ENCODE peak calls at places on chromosomes 6 and 20, in eight cellular contexts. L, T, U, P, W, O, Q and D are unnamed samples.

GRCh38 chr6:31780507-31781243 is 3.5 kb upstream of the VWA7 start:
- DNase-seq in L (no peak), T (no peak), U (no peak), P (no peak), W (no peak), O (no peak), Q (no peak), D (no peak)

GRCh38 chr20:55375920-55376319 is 629.4 kb downstream of the CBLN4 start:
- DNase-seq in L (no peak), T (no peak), U (no peak), P (peak; percentile 23), W (no peak), O (no peak), Q (no peak), D (no peak)

GRCh38 chr6:162825597-162825996 is 97.8 kb downstream of the PACRG start:
- DNase-seq in L (no peak), T (no peak), U (no peak), P (peak; percentile 31), W (no peak), O (no peak), Q (no peak), D (no peak)

GRCh38 chr6:41027799-41028617 is 11.0 kb downstream of the UNC5CL start:
- DNase-seq in L (peak; percentile 86), T (peak; percentile 82), U (peak; percentile 90), P (peak; percentile 94), W (peak; percentile 67), O (peak; percentile 44), Q (peak; percentile 76), D (peak; percentile 90)

GRCh38 chr20:1391640-1392442 is 1.0 kb downstream of the FKBP1A start:
- DNase-seq in L (no peak), T (peak; percentile 69), U (no peak), P (peak; percentile 84), W (no peak), O (peak; percentile 43), Q (no peak), D (no peak)

GRCh38 chr6:18693923-18694322 is 306.8 kb downstream of the RNF144B start:
- DNase-seq in L (no peak), T (no peak), U (no peak), P (no peak), W (no peak), O (no peak), Q (no peak), D (no peak)

GRCh38 chr6:131924881-131925474 is 26.2 kb downstream of the CCN2 start:
- DNase-seq in L (no peak), T (peak; percentile 69), U (no peak), P (peak; percentile 49), W (no peak), O (peak; percentile 66), Q (no peak), D (no peak)

GRCh38 chr6:45605971-45606370 is 228.2 kb upstream of the SUPT3H start:
- DNase-seq in L (no peak), T (peak; percentile 17), U (no peak), P (no peak), W (no peak), O (no peak), Q (no peak), D (no peak)

GRCh38 chr6:51283723-51284122 is 465.1 kb downstream of the TFAP2B start:
- DNase-seq in L (no peak), T (no peak), U (no peak), P (no peak), W (no peak), O (no peak), Q (no peak), D (no peak)

GRCh38 chr6:132058975-132059374 is 107.8 kb upstream of the CCN2 start:
- DNase-seq in L (peak; percentile 15), T (peak; percentile 32), U (no peak), P (no peak), W (no peak), O (peak; percentile 42), Q (no peak), D (no peak)

GRCh38 chr20:57416296-57417022 is 25.3 kb downstream of the RBM38 start:
- DNase-seq in L (no peak), T (no peak), U (no peak), P (no peak), W (no peak), O (no peak), Q (no peak), D (no peak)

GRCh38 chr6:150575840-150576239 is 23.8 kb upstream of the PLEKHG1 start:
- DNase-seq in L (no peak), T (no peak), U (no peak), P (no peak), W (no peak), O (no peak), Q (no peak), D (no peak)

GRCh38 chr6:145815351-145815772 is 767 bp upstream of the FBXO30 start:
- DNase-seq in L (no peak), T (peak; percentile 42), U (no peak), P (peak; percentile 73), W (no peak), O (peak; percentile 8), Q (no peak), D (no peak)

GRCh38 chr20:50577175-50578018 is 67.2 kb downstream of the PTPN1 start:
- DNase-seq in L (no peak), T (no peak), U (peak; percentile 76), P (no peak), W (no peak), O (no peak), Q (peak; percentile 88), D (peak; percentile 72)

GRCh38 chr6:134453792-134454510 is 136.0 kb upstream of the SGK1 start:
- DNase-seq in L (no peak), T (no peak), U (no peak), P (peak; percentile 70), W (no peak), O (no peak), Q (no peak), D (peak; percentile 70)

GRCh38 chr6:81969814-81970213 is 217.3 kb upstream of the TENT5A start:
- DNase-seq in L (no peak), T (no peak), U (no peak), P (peak; percentile 49), W (no peak), O (no peak), Q (no peak), D (no peak)

GRCh38 chr6:89581669-89582068 is 56.9 kb downstream of the LYRM2 start:
- DNase-seq in L (no peak), T (no peak), U (no peak), P (no peak), W (no peak), O (no peak), Q (no peak), D (no peak)

GRCh38 chr6:108526739-108527174 is 34.0 kb upstream of the FOXO3 start:
- DNase-seq in L (no peak), T (peak; percentile 69), U (no peak), P (peak; percentile 59), W (no peak), O (peak; percentile 62), Q (no peak), D (no peak)

GRCh38 chr6:105468850-105469249 is 66.0 kb upstream of the PREP start:
- DNase-seq in L (no peak), T (no peak), U (no peak), P (no peak), W (no peak), O (no peak), Q (no peak), D (no peak)
- H3K36me3 ChIP-seq in L (no peaks in the 10 kb centered on the region), T (no peaks in the 10 kb centered on the region), U (no peaks in the 10 kb centered on the region), P (no peaks in the 10 kb centered on the region), W (no peaks in the 10 kb centered on the region), O (no peaks in the 10 kb centered on the region), Q (no peaks in the 10 kb centered on the region), D (no peaks in the 10 kb centered on the region)

GRCh38 chr20:31717478-31717946 is 5.2 kb downstream of the BCL2L1 start:
- DNase-seq in L (no peak), T (no peak), U (no peak), P (no peak), W (no peak), O (no peak), Q (no peak), D (no peak)

GRCh38 chr20:31716818-31717477 is 5.7 kb downstream of the BCL2L1 start:
- DNase-seq in L (no peak), T (no peak), U (no peak), P (no peak), W (no peak), O (no peak), Q (no peak), D (no peak)

GRCh38 chr20:31716351-31716750 is 6.3 kb downstream of the BCL2L1 start:
- DNase-seq in L (no peak), T (no peak), U (no peak), P (no peak), W (no peak), O (no peak), Q (no peak), D (no peak)

GRCh38 chr20:31713312-31714049 is 9.2 kb downstream of the BCL2L1 start:
- DNase-seq in L (peak; percentile 85), T (peak; percentile 93), U (peak; percentile 69), P (peak; percentile 90), W (no peak), O (peak; percentile 91), Q (no peak), D (peak; percentile 68)

GRCh38 chr20:31715766-31716165 is 6.9 kb downstream of the BCL2L1 start:
- DNase-seq in L (no peak), T (no peak), U (no peak), P (no peak), W (no peak), O (no peak), Q (no peak), D (no peak)
- H3K36me3 ChIP-seq in L (no peaks in the 10 kb centered on the region), T (no peaks in the 10 kb centered on the region), U (no peaks in the 10 kb centered on the region), P (no peaks in the 10 kb centered on the region), W (peaks cover 8% of the 10 kb centered on the region), O (peaks cover 31% of the 10 kb centered on the region), Q (no peaks in the 10 kb centered on the region), D (no peaks in the 10 kb centered on the region)

DNA sequence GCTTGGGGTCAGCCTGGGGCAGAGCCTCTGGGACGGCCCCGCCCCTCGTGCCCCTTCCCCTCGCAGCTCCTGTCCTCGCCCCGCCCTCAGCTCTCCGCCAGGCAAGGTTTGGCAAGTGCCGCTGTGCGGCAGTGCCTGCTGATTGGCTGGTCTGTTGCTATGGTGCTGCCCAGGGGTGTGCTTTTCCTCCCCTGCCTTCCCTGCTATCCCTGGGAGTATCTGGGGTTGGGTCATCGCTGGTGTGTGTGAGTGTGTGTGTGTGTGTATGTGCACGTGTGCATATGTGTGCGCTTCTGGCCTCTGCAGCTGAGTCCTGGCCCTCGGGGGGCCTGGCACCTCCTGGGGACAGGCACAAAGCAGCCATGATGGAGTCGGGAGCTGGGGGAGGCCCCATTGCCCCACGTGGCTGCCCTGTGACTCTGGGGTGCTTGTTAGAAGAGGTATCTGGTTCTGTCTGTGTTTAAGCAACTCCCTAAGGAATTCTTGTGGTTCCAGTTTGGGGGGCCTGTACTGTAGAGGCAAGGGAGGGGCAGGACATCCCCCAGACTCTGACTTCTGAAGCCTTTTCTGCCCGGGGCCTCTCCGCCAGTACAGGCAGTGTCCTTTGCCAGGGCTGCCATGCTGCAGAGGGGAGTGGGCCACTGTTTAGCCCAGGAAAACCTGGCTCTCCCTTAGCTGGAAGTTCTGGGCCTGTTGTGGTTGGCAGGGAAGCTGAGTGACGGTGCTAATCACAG is 6.9 kb downstream of the RTEL1 start:
- DNase-seq in L (no peak), T (peak; percentile 50), U (no peak), P (peak; percentile 57), W (no peak), O (no peak), Q (no peak), D (no peak)
- H3K36me3 ChIP-seq in L (no peaks in the 10 kb centered on the region), T (peaks cover 15% of the 10 kb centered on the region), U (peaks cover 84% of the 10 kb centered on the region), P (peaks cover 2% of the 10 kb centered on the region), W (peaks cover 7% of the 10 kb centered on the region), O (peaks cover 61% of the 10 kb centered on the region), Q (peaks cover 9% of the 10 kb centered on the region), D (no peaks in the 10 kb centered on the region)

GRCh38 chr6:156687875-156688549 is 89.2 kb upstream of the ARID1B start:
- DNase-seq in L (no peak), T (peak; percentile 57), U (peak; percentile 15), P (peak; percentile 84), W (no peak), O (peak; percentile 14), Q (peak; percentile 10), D (peak; percentile 34)
- H3K36me3 ChIP-seq in L (no peaks in the 10 kb centered on the region), T (no peaks in the 10 kb centered on the region), U (no peaks in the 10 kb centered on the region), P (no peaks in the 10 kb centered on the region), W (no peaks in the 10 kb centered on the region), O (no peaks in the 10 kb centered on the region), Q (no peaks in the 10 kb centered on the region), D (no peaks in the 10 kb centered on the region)